ENCODE peak calls at places on chromosomes 4 and X, in nine cellular contexts. J is GM12878, O is choroid plexus epithelial cell, U is astrocyte, K is cardiac muscle cell, D is ovary, H is neural progenitor cell, F is A549, P is HFF-Myc. Q is an unnamed sample.

GRCh38 chrX:101415180-101416130 is 7.4 kb downstream of the HNRNPH2 start:
- DNase-seq in J (peak), O (peak), U (peak), K (peak), D (no peak), H (peak), F (peak), P (no peak), Q (peak)

GRCh38 chrX:154317391-154318000 is 21.9 kb downstream of the TKTL1 start:
- DNase-seq in J (no peak), O (peak), U (no peak), K (peak), D (no peak), H (peak), F (peak), P (no peak), Q (no peak)

GRCh38 chrX:101676571-101676970 is 16.9 kb upstream of the ARMCX2 start:
- DNase-seq in J (no peak), O (no peak), U (no peak), K (no peak), D (no peak), H (no peak), F (no peak), P (no peak), Q (no peak)

GRCh38 chrX:150573702-150574101 is 5.3 kb downstream of the MTM1 start:
- DNase-seq in J (no peak), O (no peak), U (no peak), K (no peak), D (no peak), H (no peak), F (no peak), P (no peak), Q (no peak)

GRCh38 chr4:137664416-137664815 is 132.1 kb upstream of the PCDH18 start:
- DNase-seq in J (no peak), O (peak), U (no peak), K (no peak), D (no peak), H (no peak), F (no peak), P (peak), Q (no peak)

GRCh38 chrX:49701948-49702347 is 6.2 kb upstream of the PAGE1 start:
- DNase-seq in J (no peak), O (no peak), U (no peak), K (no peak), D (no peak), H (no peak), F (no peak), P (no peak), Q (no peak)

GRCh38 chr4:76690091-76690905 is 207.6 kb downstream of the SOWAHB start:
- DNase-seq in J (no peak), O (peak), U (no peak), K (no peak), D (no peak), H (no peak), F (peak), P (peak), Q (peak)

GRCh38 chr4:57193164-57193810 is 83.1 kb upstream of the IGFBP7 start:
- DNase-seq in J (no peak), O (no peak), U (no peak), K (no peak), D (no peak), H (no peak), F (no peak), P (no peak), Q (no peak)

GRCh38 chr4:187995322-187996207 is at the start of gene ZFP42:
- DNase-seq in J (no peak), O (no peak), U (no peak), K (no peak), D (no peak), H (peak), F (no peak), P (no peak), Q (no peak)
- H3K4me3 ChIP-seq in J (no peak), O (no peak), U (no peak), K (peak), D (no peak), H (peak), F (no peak), P (no peak), Q (no peak)

GRCh38 chr4:110639207-110640092 is 16.6 kb upstream of the PITX2 start:
- DNase-seq in J (no peak), O (no peak), U (no peak), K (no peak), D (no peak), H (peak), F (no peak), P (no peak), Q (no peak)
- H3K4me3 ChIP-seq in J (no peak), O (no peak), U (no peak), K (no peak), D (no peak), H (peak), F (no peak), P (no peak), Q (no peak)

GRCh38 chr4:143339497-143339896 is 2.8 kb downstream of the GAB1 start:
- DNase-seq in J (no peak), O (no peak), U (no peak), K (no peak), D (no peak), H (no peak), F (no peak), P (no peak), Q (no peak)
- H3K4me3 ChIP-seq in J (no peak), O (no peak), U (no peak), K (no peak), D (no peak), H (no peak), F (no peak), P (no peak), Q (no peak)

GRCh38 chr4:8394806-8395205 is 45.7 kb downstream of the ACOX3 start:
- DNase-seq in J (no peak), O (no peak), U (no peak), K (no peak), D (no peak), H (no peak), F (no peak), P (no peak), Q (no peak)
- H3K4me3 ChIP-seq in J (no peak), O (no peak), U (no peak), K (no peak), D (no peak), H (no peak), F (no peak), P (no peak), Q (no peak)

GRCh38 chr4:86706923-86707597 is 112.9 kb downstream of the PTPN13 start:
- DNase-seq in J (no peak), O (peak), U (peak), K (no peak), D (no peak), H (no peak), F (no peak), P (no peak), Q (no peak)

GRCh38 chr4:86704601-86705000 is 110.5 kb downstream of the PTPN13 start:
- DNase-seq in J (no peak), O (no peak), U (no peak), K (no peak), D (no peak), H (no peak), F (no peak), P (no peak), Q (no peak)
- H3K4me3 ChIP-seq in J (no peak), O (no peak), U (no peak), K (no peak), D (no peak), H (no peak), F (no peak), P (no peak), Q (no peak)

GRCh38 chr4:100421356-100421978 is 96.4 kb downstream of the EMCN start:
- DNase-seq in J (no peak), O (peak), U (peak), K (peak), D (no peak), H (peak), F (peak), P (peak), Q (peak)
- H3K4me3 ChIP-seq in J (no peak), O (peak), U (no peak), K (no peak), D (no peak), H (no peak), F (no peak), P (no peak), Q (peak)

DNA sequence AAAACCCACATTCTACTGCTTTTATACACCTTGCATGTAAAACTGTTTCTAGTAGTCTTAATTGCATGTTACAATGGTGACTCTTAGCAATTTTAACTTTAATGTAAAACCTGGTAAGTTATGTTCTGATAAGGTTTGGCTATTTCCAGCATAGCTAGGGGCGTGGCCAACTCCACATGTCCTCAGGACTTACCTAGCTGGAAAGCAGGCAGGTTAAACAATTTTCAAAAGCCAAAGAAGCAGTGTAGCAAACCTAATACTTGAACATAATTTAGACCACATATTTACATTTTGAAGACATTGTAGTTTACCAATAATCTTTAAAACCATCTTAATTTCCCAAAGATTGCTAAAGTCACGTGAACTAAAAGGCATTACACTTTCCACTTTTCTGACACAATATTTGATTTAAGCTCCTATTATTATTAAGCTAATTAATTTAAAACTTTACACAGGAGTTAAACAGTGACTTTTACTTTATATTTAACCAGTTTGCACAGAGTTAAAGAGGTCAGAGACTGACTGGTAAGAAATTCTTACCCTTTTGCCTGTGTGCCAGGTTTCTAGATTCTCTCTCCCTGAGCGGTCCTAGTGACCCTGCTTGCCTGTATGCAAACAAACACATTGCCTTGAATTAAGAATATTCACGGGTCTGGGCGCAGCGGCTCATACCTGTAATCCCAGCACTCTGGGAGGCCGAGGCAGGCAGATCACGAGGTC is 88.2 kb downstream of the GLUD2 start:
- DNase-seq in J (no peak), O (no peak), U (no peak), K (no peak), D (no peak), H (no peak), F (no peak), P (no peak), Q (no peak)
- H3K4me3 ChIP-seq in J (no peak), O (no peak), U (no peak), K (no peak), D (no peak), H (no peak), F (no peak), P (no peak), Q (no peak)